ENCODE peak calls at places on chromosome X, in eight cellular contexts. C is A549; B is AG04450; X is hepatocyte; K is psoas muscle; L is CD4-positive, alpha-beta T cell; V is spleen; M is upper lobe of right lung. U is an unnamed sample.

GRCh38 chrX:73337366-73337765 is 109.5 kb upstream of the CDX4 start:
- DNase-seq in C (no peak), B (no peak), X (no peak), K (no peak), L (no peak), V (no peak), M (no peak), U (no peak)

GRCh38 chrX:112636951-112637541 is 42.7 kb downstream of the LHFPL1 start:
- DNase-seq in C (no peak), B (no peak), X (no peak), K (no peak), L (no peak), V (no peak), M (no peak), U (no peak)

GRCh38 chrX:47297874-47298273 is 65.1 kb downstream of the USP11 start:
- DNase-seq in C (no peak), B (no peak), X (peak; percentile 36), K (no peak), L (no peak), V (no peak), M (peak; percentile 67), U (peak; percentile 58)

GRCh38 chrX:28188526-28188925 is 207.3 kb upstream of the DCAF8L1 start:
- DNase-seq in C (no peak), B (no peak), X (no peak), K (no peak), L (no peak), V (no peak), M (no peak), U (no peak)

GRCh38 chrX:48966796-48967579 is 4.7 kb downstream of the KCND1 start:
- DNase-seq in C (no peak), B (no peak), X (no peak), K (no peak), L (no peak), V (no peak), M (no peak), U (no peak)

GRCh38 chrX:54961750-54962149 is 32.2 kb downstream of the PFKFB1 start:
- DNase-seq in C (no peak), B (no peak), X (no peak), K (no peak), L (no peak), V (no peak), M (no peak), U (no peak)

GRCh38 chrX:11151799-11152591 is 40.9 kb downstream of the HCCS start:
- DNase-seq in C (no peak), B (no peak), X (no peak), K (no peak), L (no peak), V (no peak), M (no peak), U (no peak)

GRCh38 chrX:97267916-97268680 is 384.4 kb downstream of the RPA4 start:
- DNase-seq in C (no peak), B (no peak), X (no peak), K (no peak), L (no peak), V (no peak), M (no peak), U (no peak)

GRCh38 chrX:132953358-132953757 is 5.1 kb downstream of the HS6ST2 start:
- DNase-seq in C (no peak), B (no peak), X (no peak), K (no peak), L (no peak), V (no peak), M (no peak), U (no peak)

GRCh38 chrX:133523094-133523493 is 107.8 kb upstream of the GPC4 start:
- DNase-seq in C (no peak), B (no peak), X (no peak), K (peak; percentile 43), L (no peak), V (no peak), M (peak; percentile 62), U (peak; percentile 56)

GRCh38 chrX:12999422-12999821 is 24.5 kb downstream of the TMSB4X start:
- DNase-seq in C (no peak), B (no peak), X (no peak), K (no peak), L (no peak), V (no peak), M (no peak), U (no peak)

GRCh38 chrX:26783512-26784225 is 567.7 kb downstream of the MAGEB5 start:
- DNase-seq in C (no peak), B (no peak), X (peak; percentile 50), K (no peak), L (no peak), V (peak; percentile 35), M (no peak), U (no peak)

GRCh38 chrX:58025979-58026378 is 115.7 kb upstream of the ZXDA start:
- DNase-seq in C (peak; percentile 6), B (no peak), X (no peak), K (no peak), L (no peak), V (no peak), M (no peak), U (no peak)

GRCh38 chrX:134004038-134004437 is 18.6 kb upstream of the GPC3 start:
- DNase-seq in C (no peak), B (no peak), X (no peak), K (no peak), L (no peak), V (no peak), M (no peak), U (no peak)

GRCh38 chrX:69277961-69278795 is 112.9 kb upstream of the PJA1 start:
- DNase-seq in C (no peak), B (no peak), X (no peak), K (no peak), L (no peak), V (no peak), M (no peak), U (no peak)

GRCh38 chrX:66915893-66916292 is 277.0 kb upstream of the EDA2R start:
- DNase-seq in C (no peak), B (no peak), X (no peak), K (no peak), L (no peak), V (no peak), M (no peak), U (no peak)

GRCh38 chrX:130296743-130297142 is 28.0 kb upstream of the ZNF280C start:
- DNase-seq in C (no peak), B (no peak), X (no peak), K (no peak), L (no peak), V (no peak), M (no peak), U (no peak)

GRCh38 chrX:130304587-130305368 is 34.9 kb upstream of the SLC25A14 start:
- DNase-seq in C (no peak), B (no peak), X (no peak), K (no peak), L (no peak), V (no peak), M (no peak), U (no peak)

GRCh38 chrX:130299279-130300009 is 30.7 kb upstream of the ZNF280C start:
- DNase-seq in C (no peak), B (no peak), X (no peak), K (no peak), L (no peak), V (no peak), M (no peak), U (no peak)

GRCh38 chrX:130300010-130300282 is 31.2 kb upstream of the ZNF280C start:
- DNase-seq in C (no peak), B (no peak), X (no peak), K (no peak), L (no peak), V (no peak), M (no peak), U (no peak)

GRCh38 chrX:130301405-130301804 is 32.7 kb upstream of the ZNF280C start:
- DNase-seq in C (no peak), B (no peak), X (no peak), K (no peak), L (no peak), V (no peak), M (no peak), U (no peak)
- H3K27ac ChIP-seq in C (no peak overlapping the region), B (no peak overlapping the region), X (no peak overlapping the region), K (no peak overlapping the region), L (no peak overlapping the region), V (no peak overlapping the region), M (no peak overlapping the region), U (no peak overlapping the region)

DNA sequence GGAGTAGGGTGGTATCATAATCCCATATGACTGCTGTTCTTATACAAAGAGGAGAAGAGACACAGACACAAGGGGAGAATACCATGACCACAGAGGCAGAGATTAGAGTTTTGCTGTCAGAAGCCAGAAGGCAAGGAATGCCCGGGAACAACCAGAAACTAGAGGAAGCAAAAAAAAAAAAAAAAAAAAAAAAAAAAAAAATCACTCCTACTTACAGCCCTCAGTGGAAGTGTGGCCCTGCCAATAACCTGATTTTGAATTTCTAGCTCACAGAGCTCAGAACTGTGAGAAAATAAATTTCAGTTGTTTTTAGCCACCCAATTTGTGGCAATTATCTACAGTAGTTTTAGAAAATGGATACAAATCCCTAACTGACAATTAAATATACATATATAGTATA is 30.4 kb upstream of the UBE2NL start:
- DNase-seq in C (no peak), B (no peak), X (no peak), K (no peak), L (no peak), V (no peak), M (no peak), U (no peak)
- H3K27ac ChIP-seq in C (no peak overlapping the region), B (no peak overlapping the region), X (no peak overlapping the region), K (no peak overlapping the region), L (no peak overlapping the region), V (no peak overlapping the region), M (no peak overlapping the region), U (no peak overlapping the region)

DNA sequence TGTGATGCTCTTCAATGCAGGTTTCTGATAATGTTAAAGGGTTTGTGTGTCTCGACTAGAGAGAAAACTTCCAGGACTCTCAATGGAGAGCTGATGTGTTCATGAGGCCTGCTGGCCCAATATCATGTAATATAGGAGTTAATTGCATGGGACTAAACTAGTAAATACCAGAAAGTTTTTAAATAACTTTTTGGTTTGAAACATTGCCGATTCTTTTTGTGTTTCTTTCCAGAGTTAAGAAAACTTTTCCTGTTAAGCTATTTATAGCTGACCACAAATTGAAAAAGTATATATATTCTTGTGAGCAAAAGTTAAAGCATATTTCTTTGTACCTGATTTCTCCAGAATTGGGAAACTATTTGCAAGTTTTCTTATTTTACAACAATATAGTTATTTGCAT is 49.7 kb downstream of the FAM9B start:
- DNase-seq in C (no peak), B (no peak), X (no peak), K (no peak), L (no peak), V (no peak), M (no peak), U (no peak)
- H3K27ac ChIP-seq in C (no peak overlapping the region), B (no peak overlapping the region), X (no peak overlapping the region), K (no peak overlapping the region), L (no peak overlapping the region), V (no peak overlapping the region), M (no peak overlapping the region), U (no peak overlapping the region)

GRCh38 chrX:10016516-10017132 is 49.5 kb downstream of the CLDN34 start:
- DNase-seq in C (no peak), B (no peak), X (no peak), K (no peak), L (no peak), V (no peak), M (no peak), U (no peak)
- H3K27ac ChIP-seq in C (peak overlapping the region; percentile 100), B (peak overlapping the region; percentile 73), X (peak overlapping the region; percentile 88), K (peak overlapping the region; percentile 72), L (no peak overlapping the region), V (no peak overlapping the region), M (peak overlapping the region; percentile 86), U (peak overlapping the region; percentile 89)

GRCh38 chrX:39956803-39957394 is 140.9 kb downstream of the BCOR start:
- DNase-seq in C (no peak), B (no peak), X (no peak), K (no peak), L (no peak), V (no peak), M (no peak), U (no peak)
- H3K27ac ChIP-seq in C (no peak overlapping the region), B (no peak overlapping the region), X (no peak overlapping the region), K (no peak overlapping the region), L (no peak overlapping the region), V (no peak overlapping the region), M (no peak overlapping the region), U (no peak overlapping the region)

U was measured in lower lobe of right lung.